ENCODE peak calls at places on chromosomes 1 and 21, in seven cellular contexts. G is heart right ventricle; A is cardiac muscle cell; T is tibial artery; Z is adrenal gland; M is uterus; H is CD8-positive, alpha-beta T cell. E is an unnamed sample.

GRCh38 chr1:246428542-246429308 is 78.4 kb downstream of the SMYD3 start:
- DNase-seq in T (no peak), H (no peak), Z (no peak), M (no peak), G (no peak), A (no peak), E (no peak)

GRCh38 chr1:178258521-178258920 is 164.6 kb downstream of the RASAL2 start:
- DNase-seq in G (no peak), A (no peak), M (no peak), Z (no peak), T (no peak), H (no peak), E (no peak)

GRCh38 chr1:205792481-205792881 is 17.2 kb upstream of the RAB29 start:
- DNase-seq in A (no peak), T (no peak), H (no peak), M (no peak), G (no peak), Z (no peak), E (no peak)

GRCh38 chr1:155124503-155125463 is 2.9 kb upstream of the EFNA1 start:
- DNase-seq in H (no peak), G (no peak), T (no peak), Z (no peak), M (no peak), A (no peak), E (no peak)

GRCh38 chr1:41174170-41174569 is 67.9 kb downstream of the SCMH1 start:
- DNase-seq in Z (no peak), G (no peak), H (no peak), A (no peak), M (no peak), T (no peak), E (no peak)

GRCh38 chr1:76595024-76595423 is 272.3 kb upstream of the ST6GALNAC5 start:
- DNase-seq in H (no peak), M (no peak), A (no peak), G (no peak), T (no peak), Z (no peak), E (no peak)

GRCh38 chr1:204398197-204399125 is 13.2 kb downstream of the PPP1R15B start:
- DNase-seq in T (no peak), A (peak; percentile 77), Z (peak; percentile 82), H (peak; percentile 16), M (no peak), G (peak; percentile 19), E (peak; percentile 80)

GRCh38 chr21:41233913-41234312 is 66.0 kb downstream of the BACE2 start:
- DNase-seq in T (no peak), G (no peak), M (no peak), A (no peak), H (no peak), Z (no peak), E (no peak)

GRCh38 chr21:46021398-46021797 is 39.8 kb downstream of the COL6A1 start:
- DNase-seq in A (no peak), G (no peak), Z (no peak), M (no peak), H (no peak), T (no peak), E (no peak)

GRCh38 chr1:86753700-86754099 is 49.3 kb downstream of the SH3GLB1 start:
- DNase-seq in G (no peak), T (no peak), M (no peak), Z (no peak), H (no peak), A (peak; percentile 32), E (no peak)

GRCh38 chr1:179228783-179229213 is 679 bp downstream of the ABL2 start:
- DNase-seq in M (peak; percentile 28), Z (no peak), G (peak; percentile 31), A (peak; percentile 72), T (peak; percentile 74), H (no peak), E (peak; percentile 59)

GRCh38 chr1:196897158-196897828 is 9.4 kb downstream of the CFHR4 start:
- DNase-seq in H (no peak), Z (no peak), T (no peak), M (no peak), A (no peak), G (no peak), E (peak; percentile 7)

GRCh38 chr1:11564237-11564636 is 85.3 kb downstream of the DISP3 start:
- DNase-seq in M (no peak), T (no peak), H (no peak), G (no peak), A (no peak), Z (no peak), E (no peak)

GRCh38 chr1:212575333-212575732 is 33.2 kb upstream of the ATF3 start:
- DNase-seq in T (no peak), M (no peak), Z (no peak), A (no peak), H (no peak), G (no peak), E (no peak)
- TF ChIP-seq CTCF in T (no peak), M (no peak), Z (no peak), A (no peak), H (no peak), G (no peak), E (no peak)

GRCh38 chr21:18772876-18773275 is 369.3 kb upstream of the TMPRSS15 start:
- DNase-seq in H (no peak), M (no peak), Z (no peak), T (no peak), A (no peak), G (no peak), E (no peak)

DNA sequence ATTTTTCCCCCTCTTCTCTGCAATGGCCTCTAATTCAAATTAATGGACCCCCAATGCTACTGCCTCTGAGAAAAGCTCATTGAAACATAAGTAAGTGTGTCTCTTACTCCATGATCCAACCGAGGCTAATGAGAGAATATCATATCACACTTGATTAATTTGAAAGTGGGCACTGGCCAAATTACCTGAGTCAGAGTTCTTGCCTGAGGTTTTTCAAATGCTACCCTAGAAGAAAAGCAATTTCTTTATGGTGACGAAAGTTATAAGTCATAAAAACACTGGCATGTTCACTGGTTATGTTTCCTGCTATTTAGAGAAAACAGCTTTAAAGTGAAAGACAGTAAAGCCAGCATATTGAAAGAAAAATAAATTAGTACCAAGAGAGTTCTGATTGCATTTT is 368.8 kb upstream of the TMPRSS15 start:
- DNase-seq in M (no peak), A (no peak), G (no peak), T (no peak), H (no peak), Z (no peak), E (no peak)
- H3K27ac ChIP-seq in M (no peak overlapping the region), A (no peak overlapping the region), G (no peak overlapping the region), T (no peak overlapping the region), H (no peak overlapping the region), Z (no peak overlapping the region), E (no peak overlapping the region)

GRCh38 chr1:25196830-25197229 is 35.5 kb downstream of the SYF2 start:
- DNase-seq in A (no peak), M (no peak), H (no peak), T (no peak), G (no peak), Z (no peak), E (no peak)
- H3K27me3 ChIP-seq in A (no peaks in the 10 kb centered on the region), M (no peaks in the 10 kb centered on the region), H (no peaks in the 10 kb centered on the region), T (no peaks in the 10 kb centered on the region), G (peaks cover 12% of the 10 kb centered on the region), Z (no peaks in the 10 kb centered on the region), E (no peaks in the 10 kb centered on the region)

DNA sequence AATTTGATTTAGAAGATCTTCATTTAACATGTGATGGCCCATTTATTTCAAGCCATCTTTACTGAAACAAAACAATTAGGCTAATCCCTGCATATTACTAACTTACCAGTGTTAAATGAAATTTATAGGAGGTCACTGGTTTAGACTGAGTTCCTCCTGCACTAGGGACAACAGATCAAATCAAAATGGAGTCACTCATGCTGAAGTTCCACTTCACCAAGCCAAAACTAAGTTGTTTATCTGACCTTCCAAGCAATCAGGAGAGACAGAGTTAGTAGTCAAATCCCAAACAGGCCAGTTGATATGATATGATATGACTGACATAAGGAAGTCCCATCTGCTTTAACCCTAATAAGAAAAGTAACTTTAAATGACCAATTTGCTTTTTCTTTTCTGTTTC is 4.8 kb downstream of the LYST start:
- DNase-seq in A (no peak), G (no peak), Z (no peak), H (no peak), T (no peak), M (no peak), E (no peak)
- TF ChIP-seq CTCF in A (no peak), G (no peak), Z (no peak), H (no peak), T (no peak), M (no peak), E (no peak)

DNA sequence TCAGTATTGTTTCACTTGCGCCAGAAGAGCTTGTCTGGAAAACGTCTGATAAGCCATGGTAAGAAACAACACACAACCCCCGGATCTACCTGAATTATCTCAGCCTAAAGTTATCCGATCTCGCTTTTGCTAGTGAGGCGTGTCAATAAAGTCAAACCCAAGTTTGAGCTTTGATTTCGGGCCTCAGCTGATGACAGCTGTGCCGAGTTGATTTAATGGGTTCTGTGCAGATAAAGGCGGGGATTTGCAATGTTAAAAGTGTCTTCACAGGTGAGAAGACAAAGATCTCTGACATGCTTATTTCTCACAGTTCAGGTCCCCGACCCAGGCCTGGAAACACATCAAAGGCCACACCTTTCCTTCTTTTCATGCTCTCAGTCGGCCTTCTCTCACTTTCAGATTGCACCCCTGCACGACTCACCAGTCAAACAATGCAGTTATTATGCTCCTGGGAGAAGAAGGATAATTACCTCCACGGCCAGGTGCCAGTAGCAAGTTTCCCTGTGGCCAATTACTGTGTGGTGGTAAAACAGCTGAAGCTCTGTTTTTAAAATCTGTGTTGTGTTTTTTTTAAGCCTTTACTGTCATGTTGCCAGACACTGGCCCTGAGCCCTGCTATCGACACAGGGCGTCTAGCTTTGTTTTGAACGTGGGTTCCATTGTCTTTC is 245.3 kb upstream of the RUNX1 start:
- DNase-seq in M (no peak), Z (no peak), H (no peak), A (no peak), T (no peak), G (no peak), E (no peak)
- H3K27ac ChIP-seq in M (no peak overlapping the region), Z (no peak overlapping the region), H (no peak overlapping the region), A (no peak overlapping the region), T (no peak overlapping the region), G (no peak overlapping the region), E (no peak overlapping the region)

GRCh38 chr1:200034262-200034557 is 6.7 kb downstream of the NR5A2 start:
- DNase-seq in G (no peak), H (no peak), T (no peak), Z (no peak), A (no peak), M (no peak), E (no peak)

GRCh38 chr1:200035397-200035955 is 8.0 kb downstream of the NR5A2 start:
- DNase-seq in T (no peak), A (no peak), M (no peak), Z (no peak), H (no peak), G (no peak), E (no peak)

GRCh38 chr1:200035956-200036615 is 8.6 kb downstream of the NR5A2 start:
- DNase-seq in H (no peak), A (no peak), T (no peak), G (no peak), Z (no peak), M (no peak), E (no peak)

GRCh38 chr1:200034821-200035396 is 7.4 kb downstream of the NR5A2 start:
- DNase-seq in M (no peak), H (no peak), Z (no peak), G (no peak), A (no peak), T (no peak), E (no peak)

GRCh38 chr1:200033511-200034261 is 6.2 kb downstream of the NR5A2 start:
- DNase-seq in A (no peak), G (no peak), H (no peak), Z (no peak), M (no peak), T (no peak), E (no peak)
- H3K27me3 ChIP-seq in A (peaks cover 100% of the 10 kb centered on the region), G (peaks cover 100% of the 10 kb centered on the region), H (peaks cover 56% of the 10 kb centered on the region), Z (peaks cover 74% of the 10 kb centered on the region), M (no peaks in the 10 kb centered on the region), T (no peaks in the 10 kb centered on the region), E (peaks cover 38% of the 10 kb centered on the region)

GRCh38 chr1:70336050-70336449 is 18.5 kb downstream of the ANKRD13C start:
- DNase-seq in H (no peak), A (no peak), G (no peak), M (no peak), T (no peak), Z (no peak), E (no peak)
- TF ChIP-seq CTCF in H (no peak), A (no peak), G (no peak), M (no peak), T (no peak), Z (no peak), E (no peak)

E was measured in thyroid gland.